ENCODE peak calls at places on chromosomes 11 and 22, in six cellular contexts. One of them, this sample, is unnamed.

GRCh38 chr22:46586531-46587011 is 33.6 kb upstream of the GRAMD4 start:
- DNase-seq in HL-60: no peak
- DNase-seq in breast epithelium: no peak
- DNase-seq in tibial nerve: no peak
- DNase-seq in neuronal stem cell: no peak
- DNase-seq in right atrium auricular region: no peak
- DNase-seq in this sample: no peak

GRCh38 chr11:47216141-47216798 is 1.5 kb downstream of the DDB2 start:
- DNase-seq in HL-60: no peak
- DNase-seq in breast epithelium: no peak
- DNase-seq in tibial nerve: no peak
- DNase-seq in neuronal stem cell: no peak
- DNase-seq in right atrium auricular region: peak; percentile 74
- DNase-seq in this sample: peak; percentile 46

GRCh38 chr22:48803171-48803992 is 1024.3 kb downstream of the BRD1 start:
- DNase-seq in HL-60: no peak
- DNase-seq in breast epithelium: no peak
- DNase-seq in tibial nerve: no peak
- DNase-seq in neuronal stem cell: no peak
- DNase-seq in right atrium auricular region: no peak
- DNase-seq in this sample: no peak

GRCh38 chr22:49370841-49371301 is 456.8 kb downstream of the BRD1 start:
- DNase-seq in HL-60: no peak
- DNase-seq in breast epithelium: no peak
- DNase-seq in tibial nerve: no peak
- DNase-seq in neuronal stem cell: no peak
- DNase-seq in right atrium auricular region: peak; percentile 32
- DNase-seq in this sample: no peak

GRCh38 chr22:25992331-25992730 is 176.9 kb upstream of the SEZ6L start:
- DNase-seq in HL-60: no peak
- DNase-seq in breast epithelium: no peak
- DNase-seq in tibial nerve: no peak
- DNase-seq in neuronal stem cell: no peak
- DNase-seq in right atrium auricular region: no peak
- DNase-seq in this sample: no peak

GRCh38 chr22:36406721-36407120 is 19.0 kb upstream of the MYH9 start:
- DNase-seq in HL-60: no peak
- DNase-seq in breast epithelium: no peak
- DNase-seq in tibial nerve: no peak
- DNase-seq in neuronal stem cell: no peak
- DNase-seq in right atrium auricular region: no peak
- DNase-seq in this sample: no peak

GRCh38 chr22:41917906-41918791 is 3.3 kb upstream of the SHISA8 start:
- DNase-seq in HL-60: no peak
- DNase-seq in breast epithelium: no peak
- DNase-seq in tibial nerve: no peak
- DNase-seq in neuronal stem cell: no peak
- DNase-seq in right atrium auricular region: no peak
- DNase-seq in this sample: no peak

GRCh38 chr11:46275964-46276641 is 1.4 kb upstream of the CREB3L1 start:
- DNase-seq in HL-60: no peak
- DNase-seq in breast epithelium: no peak
- DNase-seq in tibial nerve: no peak
- DNase-seq in neuronal stem cell: no peak
- DNase-seq in right atrium auricular region: no peak
- DNase-seq in this sample: no peak

GRCh38 chr11:110415081-110415480 is 14.7 kb upstream of the FDX1 start:
- DNase-seq in HL-60: no peak
- DNase-seq in breast epithelium: no peak
- DNase-seq in tibial nerve: no peak
- DNase-seq in neuronal stem cell: no peak
- DNase-seq in right atrium auricular region: no peak
- DNase-seq in this sample: no peak

GRCh38 chr11:123111465-123111864 is 49.5 kb upstream of the HSPA8 start:
- DNase-seq in HL-60: peak; percentile 11
- DNase-seq in breast epithelium: no peak
- DNase-seq in tibial nerve: no peak
- DNase-seq in neuronal stem cell: peak; percentile 39
- DNase-seq in right atrium auricular region: no peak
- DNase-seq in this sample: no peak

GRCh38 chr11:117881217-117881616 is 4.8 kb upstream of the FXYD6 start:
- DNase-seq in HL-60: no peak
- DNase-seq in breast epithelium: peak; percentile 3
- DNase-seq in tibial nerve: no peak
- DNase-seq in neuronal stem cell: no peak
- DNase-seq in right atrium auricular region: peak; percentile 32
- DNase-seq in this sample: no peak

GRCh38 chr11:11261629-11262028 is 91.4 kb downstream of the CSNK2A3 start:
- DNase-seq in HL-60: no peak
- DNase-seq in breast epithelium: no peak
- DNase-seq in tibial nerve: no peak
- DNase-seq in neuronal stem cell: no peak
- DNase-seq in right atrium auricular region: no peak
- DNase-seq in this sample: no peak

GRCh38 chr11:14179126-14179820 is 179.7 kb downstream of the RRAS2 start:
- DNase-seq in HL-60: no peak
- DNase-seq in breast epithelium: no peak
- DNase-seq in tibial nerve: no peak
- DNase-seq in neuronal stem cell: no peak
- DNase-seq in right atrium auricular region: no peak
- DNase-seq in this sample: no peak

GRCh38 chr11:4090258-4090657 is 4.3 kb upstream of the RRM1 start:
- DNase-seq in HL-60: no peak
- DNase-seq in breast epithelium: no peak
- DNase-seq in tibial nerve: no peak
- DNase-seq in neuronal stem cell: no peak
- DNase-seq in right atrium auricular region: no peak
- DNase-seq in this sample: peak; percentile 29

GRCh38 chr11:39113606-39114005 is 2345.8 kb downstream of the LRRC4C start:
- DNase-seq in HL-60: no peak
- DNase-seq in breast epithelium: no peak
- DNase-seq in tibial nerve: no peak
- DNase-seq in neuronal stem cell: no peak
- DNase-seq in right atrium auricular region: no peak
- DNase-seq in this sample: no peak

GRCh38 chr11:32333335-32333991 is 101.9 kb downstream of the WT1 start:
- DNase-seq in HL-60: no peak
- DNase-seq in breast epithelium: peak; percentile 19
- DNase-seq in tibial nerve: peak; percentile 48
- DNase-seq in neuronal stem cell: peak; percentile 51
- DNase-seq in right atrium auricular region: peak; percentile 73
- DNase-seq in this sample: no peak

GRCh38 chr11:45803981-45804805 is 756 bp upstream of the SLC35C1 start:
- DNase-seq in HL-60: peak; percentile 47
- DNase-seq in breast epithelium: peak; percentile 43
- DNase-seq in tibial nerve: peak; percentile 72
- DNase-seq in neuronal stem cell: peak; percentile 54
- DNase-seq in right atrium auricular region: peak; percentile 87
- DNase-seq in this sample: peak; percentile 69

GRCh38 chr11:118522571-118523072 is 4.7 kb upstream of the TTC36 start:
- DNase-seq in HL-60: peak; percentile 22
- DNase-seq in breast epithelium: no peak
- DNase-seq in tibial nerve: no peak
- DNase-seq in neuronal stem cell: no peak
- DNase-seq in right atrium auricular region: no peak
- DNase-seq in this sample: no peak

GRCh38 chr22:25172153-25172552 is 27.5 kb upstream of the CRYBB3 start:
- DNase-seq in HL-60: no peak
- DNase-seq in breast epithelium: no peak
- DNase-seq in tibial nerve: no peak
- DNase-seq in neuronal stem cell: no peak
- DNase-seq in right atrium auricular region: no peak
- DNase-seq in this sample: peak; percentile 21

GRCh38 chr22:50738649-50739227 is 734 bp downstream of the ACR start:
- DNase-seq in HL-60: no peak
- DNase-seq in breast epithelium: peak; percentile 3
- DNase-seq in tibial nerve: peak; percentile 6
- DNase-seq in neuronal stem cell: no peak
- DNase-seq in right atrium auricular region: peak; percentile 42
- DNase-seq in this sample: no peak

GRCh38 chr11:2108675-2109481 is 30.3 kb downstream of the IGF2 start:
- DNase-seq in HL-60: no peak
- DNase-seq in breast epithelium: no peak
- DNase-seq in tibial nerve: no peak
- DNase-seq in neuronal stem cell: no peak
- DNase-seq in right atrium auricular region: no peak
- DNase-seq in this sample: no peak

GRCh38 chr22:48944433-48944755 is 883.3 kb downstream of the BRD1 start:
- DNase-seq in HL-60: no peak
- DNase-seq in breast epithelium: no peak
- DNase-seq in tibial nerve: no peak
- DNase-seq in neuronal stem cell: no peak
- DNase-seq in right atrium auricular region: no peak
- DNase-seq in this sample: no peak

GRCh38 chr11:11532574-11532973 is 89.2 kb downstream of the GALNT18 start:
- DNase-seq in HL-60: no peak
- DNase-seq in breast epithelium: no peak
- DNase-seq in tibial nerve: no peak
- DNase-seq in neuronal stem cell: no peak
- DNase-seq in right atrium auricular region: no peak
- DNase-seq in this sample: no peak

GRCh38 chr11:64868904-64869570 is 9.4 kb downstream of the EHD1 start:
- DNase-seq in HL-60: no peak
- DNase-seq in breast epithelium: no peak
- DNase-seq in tibial nerve: no peak
- DNase-seq in neuronal stem cell: no peak
- DNase-seq in right atrium auricular region: no peak
- DNase-seq in this sample: no peak

GRCh38 chr22:35630387-35630793 is 13.3 kb upstream of the MB start:
- DNase-seq in HL-60: no peak
- DNase-seq in breast epithelium: no peak
- DNase-seq in tibial nerve: no peak
- DNase-seq in neuronal stem cell: no peak
- DNase-seq in right atrium auricular region: no peak
- DNase-seq in this sample: no peak

GRCh38 chr11:2870955-2871720 is 14.4 kb downstream of the CDKN1C start:
- DNase-seq in HL-60: no peak
- DNase-seq in breast epithelium: no peak
- DNase-seq in tibial nerve: no peak
- DNase-seq in neuronal stem cell: no peak
- DNase-seq in right atrium auricular region: no peak
- DNase-seq in this sample: no peak

GRCh38 chr11:46492540-46492939 is 101.0 kb upstream of the CHRM4 start:
- DNase-seq in HL-60: no peak
- DNase-seq in breast epithelium: no peak
- DNase-seq in tibial nerve: no peak
- DNase-seq in neuronal stem cell: no peak
- DNase-seq in right atrium auricular region: no peak
- DNase-seq in this sample: no peak

GRCh38 chr11:92642146-92642919 is 327.1 kb upstream of the MTNR1B start:
- DNase-seq in HL-60: no peak
- DNase-seq in breast epithelium: no peak
- DNase-seq in tibial nerve: no peak
- DNase-seq in neuronal stem cell: no peak
- DNase-seq in right atrium auricular region: no peak
- DNase-seq in this sample: no peak

GRCh38 chr11:131370901-131371790 is 731 bp downstream of the NTM start:
- DNase-seq in HL-60: no peak
- DNase-seq in breast epithelium: no peak
- DNase-seq in tibial nerve: no peak
- DNase-seq in neuronal stem cell: no peak
- DNase-seq in right atrium auricular region: no peak
- DNase-seq in this sample: no peak

GRCh38 chr11:17985517-17985916 is 27.3 kb downstream of the SERGEF start:
- DNase-seq in HL-60: no peak
- DNase-seq in breast epithelium: no peak
- DNase-seq in tibial nerve: no peak
- DNase-seq in neuronal stem cell: no peak
- DNase-seq in right atrium auricular region: no peak
- DNase-seq in this sample: no peak
- H3K27ac ChIP-seq in HL-60: no peak overlapping the region
- H3K27ac ChIP-seq in breast epithelium: peak overlapping the region; percentile 7
- H3K27ac ChIP-seq in tibial nerve: no peak overlapping the region
- H3K27ac ChIP-seq in neuronal stem cell: no peak overlapping the region
- H3K27ac ChIP-seq in right atrium auricular region: no peak overlapping the region
- H3K27ac ChIP-seq in this sample: no peak overlapping the region

GRCh38 chr11:57323503-57324153 is 1.1 kb downstream of the TNKS1BP1 start:
- DNase-seq in HL-60: no peak
- DNase-seq in breast epithelium: no peak
- DNase-seq in tibial nerve: no peak
- DNase-seq in neuronal stem cell: no peak
- DNase-seq in right atrium auricular region: no peak
- DNase-seq in this sample: no peak
- H3K27ac ChIP-seq in HL-60: no peak overlapping the region
- H3K27ac ChIP-seq in breast epithelium: peak overlapping the region; percentile 98
- H3K27ac ChIP-seq in tibial nerve: peak overlapping the region; percentile 97
- H3K27ac ChIP-seq in neuronal stem cell: peak overlapping the region; percentile 92
- H3K27ac ChIP-seq in right atrium auricular region: peak overlapping the region; percentile 94
- H3K27ac ChIP-seq in this sample: peak overlapping the region; percentile 25

DNA sequence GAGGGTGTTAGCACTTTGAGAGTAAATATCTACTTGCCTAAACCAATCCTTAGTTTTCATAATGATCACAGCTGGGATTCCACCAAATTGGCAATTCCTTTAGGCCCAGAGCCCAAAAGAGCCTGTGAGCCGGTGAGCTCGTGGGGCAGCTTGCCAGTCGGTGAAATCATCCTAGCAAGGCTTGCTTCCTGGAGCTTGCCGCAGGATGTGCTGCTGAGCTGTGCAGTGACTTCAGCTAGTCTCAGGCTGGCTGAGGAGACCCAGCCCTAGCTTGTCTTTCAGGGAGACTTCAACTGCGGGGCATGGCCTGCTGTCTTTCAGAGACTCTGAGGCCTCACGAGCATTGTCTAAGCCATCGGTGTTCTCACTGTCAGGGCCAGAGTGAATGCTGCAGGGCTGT is 73.6 kb upstream of the SUSD2 start:
- DNase-seq in HL-60: no peak
- DNase-seq in breast epithelium: peak; percentile 89
- DNase-seq in tibial nerve: peak; percentile 78
- DNase-seq in neuronal stem cell: no peak
- DNase-seq in right atrium auricular region: peak; percentile 92
- DNase-seq in this sample: no peak
- H3K27ac ChIP-seq in HL-60: no peak overlapping the region
- H3K27ac ChIP-seq in breast epithelium: peak overlapping the region; percentile 89
- H3K27ac ChIP-seq in tibial nerve: no peak overlapping the region
- H3K27ac ChIP-seq in neuronal stem cell: no peak overlapping the region
- H3K27ac ChIP-seq in right atrium auricular region: peak overlapping the region; percentile 67
- H3K27ac ChIP-seq in this sample: no peak overlapping the region

DNA sequence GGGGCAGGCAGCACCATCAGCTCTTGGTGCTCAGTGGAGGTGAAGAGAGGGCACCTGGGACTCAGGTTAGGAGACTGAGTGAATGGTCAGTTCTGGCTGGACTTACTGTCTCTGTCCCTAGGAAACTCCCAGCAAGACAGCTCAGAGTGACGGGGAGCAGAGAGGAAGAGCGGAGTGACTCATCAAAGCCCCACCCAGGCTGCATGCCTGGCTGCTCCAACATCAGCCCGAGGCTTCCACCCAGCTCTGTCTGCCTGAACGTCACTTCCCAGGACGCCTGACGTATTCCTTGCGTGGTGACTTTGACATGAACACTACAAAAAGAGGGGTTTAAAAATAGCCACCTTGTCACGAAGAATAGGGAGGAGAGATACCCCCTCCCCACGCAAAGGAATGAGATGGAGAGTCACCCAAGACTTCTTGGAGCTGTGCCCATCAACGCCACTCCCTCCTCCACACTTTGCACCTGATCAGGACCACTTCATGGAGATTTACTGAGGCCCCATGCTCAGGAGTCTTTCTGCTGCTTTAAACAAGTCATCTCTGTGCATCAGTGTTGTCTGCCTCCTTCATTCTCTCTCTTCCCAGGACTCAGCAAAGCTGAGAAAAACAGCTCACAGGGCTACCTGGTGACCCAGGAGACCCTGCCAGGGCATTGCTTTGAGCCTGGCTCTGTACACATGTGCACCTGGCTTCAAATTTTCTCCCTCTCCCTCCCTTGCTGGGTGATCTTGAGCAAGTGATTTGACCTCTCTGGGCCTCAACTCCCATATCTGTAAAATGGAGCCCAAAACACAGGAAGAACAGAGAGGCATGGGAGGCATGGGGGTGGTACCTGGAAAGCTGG is 83.1 kb downstream of the MN1 start:
- DNase-seq in HL-60: no peak
- DNase-seq in breast epithelium: peak; percentile 39
- DNase-seq in tibial nerve: peak; percentile 30
- DNase-seq in neuronal stem cell: no peak
- DNase-seq in right atrium auricular region: peak; percentile 97
- DNase-seq in this sample: no peak
- H3K27ac ChIP-seq in HL-60: no peak overlapping the region
- H3K27ac ChIP-seq in breast epithelium: peak overlapping the region; percentile 38
- H3K27ac ChIP-seq in tibial nerve: no peak overlapping the region
- H3K27ac ChIP-seq in neuronal stem cell: no peak overlapping the region
- H3K27ac ChIP-seq in right atrium auricular region: peak overlapping the region; percentile 87
- H3K27ac ChIP-seq in this sample: no peak overlapping the region